ENCODE peak calls at places on chromosomes 1 and 21, in four cellular contexts. D is cardiac muscle cell, V is adrenal gland, K is aorta. E is an unnamed sample. For H3K36me3 and H3K27me3, the result is how much of the 10 kb centered on the place peaks cover.

GRCh38 chr1:28537457-28538199 is 15.3 kb upstream of the TRNAU1AP start:
- DNase-seq in D (no peak), V (no peak), K (no peak), E (peak)

GRCh38 chr1:6358144-6358624 is 35.4 kb downstream of the ACOT7 start:
- DNase-seq in D (peak), V (no peak), K (no peak), E (no peak)

GRCh38 chr1:54227836-54228435 is 28.0 kb downstream of the MRPL37 start:
- DNase-seq in K (no peak), D (no peak), V (peak), E (no peak)

GRCh38 chr1:51612349-51612982 is 4.4 kb upstream of the OSBPL9 start:
- DNase-seq in D (no peak), K (no peak), V (no peak), E (no peak)

GRCh38 chr1:5525597-5526384 is 466.4 kb downstream of the NPHP4 start:
- DNase-seq in V (no peak), D (no peak), K (no peak), E (no peak)

GRCh38 chr1:12143631-12144155 is 23.1 kb upstream of the TNFRSF1B start:
- DNase-seq in V (peak), K (peak), D (peak), E (peak)

GRCh38 chr1:3192359-3192758 is 123.4 kb downstream of the PRDM16 start:
- DNase-seq in D (no peak), V (no peak), K (no peak), E (peak)

GRCh38 chr1:222084996-222085395 is 343.1 kb upstream of the DUSP10 start:
- DNase-seq in K (no peak), D (peak), V (no peak), E (no peak)

GRCh38 chr21:34367320-34367935 is 3.6 kb downstream of the KCNE2 start:
- DNase-seq in K (no peak), V (peak), D (peak), E (peak)

GRCh38 chr21:35963920-35964451 is 96.3 kb downstream of the SETD4 start:
- DNase-seq in D (peak), K (no peak), V (no peak), E (no peak)

GRCh38 chr21:35565204-35565611 is 495.1 kb downstream of the SETD4 start:
- DNase-seq in D (peak), K (peak), V (peak), E (no peak)

GRCh38 chr21:45096216-45096615 is 21.8 kb downstream of the ADARB1 start:
- DNase-seq in D (no peak), V (no peak), K (no peak), E (no peak)

GRCh38 chr1:178692564-178693327 is 32.3 kb upstream of the RALGPS2 start:
- DNase-seq in V (no peak), D (no peak), K (no peak), E (no peak)
- H3K27ac ChIP-seq in V (no peak), D (no peak), K (no peak), E (no peak)

GRCh38 chr1:37858931-37859506 is 373 bp downstream of the MTF1 start:
- DNase-seq in V (no peak), K (peak), D (peak), E (no peak)
- H3K36me3 ChIP-seq in V (under half), K (under half), D (under half), E (under half)

GRCh38 chr1:32926562-32926961 is 25.4 kb upstream of the TMEM54 start:
- DNase-seq in K (no peak), V (no peak), D (no peak), E (peak)

GRCh38 chr1:32927441-32927840 is 26.3 kb upstream of the TMEM54 start:
- DNase-seq in D (no peak), K (no peak), V (no peak), E (no peak)

GRCh38 chr1:32928285-32928684 is 27.1 kb upstream of the TMEM54 start:
- DNase-seq in D (no peak), V (no peak), K (no peak), E (no peak)

GRCh38 chr1:32924881-32925344 is 23.7 kb upstream of the TMEM54 start:
- DNase-seq in D (no peak), V (no peak), K (no peak), E (peak)

DNA sequence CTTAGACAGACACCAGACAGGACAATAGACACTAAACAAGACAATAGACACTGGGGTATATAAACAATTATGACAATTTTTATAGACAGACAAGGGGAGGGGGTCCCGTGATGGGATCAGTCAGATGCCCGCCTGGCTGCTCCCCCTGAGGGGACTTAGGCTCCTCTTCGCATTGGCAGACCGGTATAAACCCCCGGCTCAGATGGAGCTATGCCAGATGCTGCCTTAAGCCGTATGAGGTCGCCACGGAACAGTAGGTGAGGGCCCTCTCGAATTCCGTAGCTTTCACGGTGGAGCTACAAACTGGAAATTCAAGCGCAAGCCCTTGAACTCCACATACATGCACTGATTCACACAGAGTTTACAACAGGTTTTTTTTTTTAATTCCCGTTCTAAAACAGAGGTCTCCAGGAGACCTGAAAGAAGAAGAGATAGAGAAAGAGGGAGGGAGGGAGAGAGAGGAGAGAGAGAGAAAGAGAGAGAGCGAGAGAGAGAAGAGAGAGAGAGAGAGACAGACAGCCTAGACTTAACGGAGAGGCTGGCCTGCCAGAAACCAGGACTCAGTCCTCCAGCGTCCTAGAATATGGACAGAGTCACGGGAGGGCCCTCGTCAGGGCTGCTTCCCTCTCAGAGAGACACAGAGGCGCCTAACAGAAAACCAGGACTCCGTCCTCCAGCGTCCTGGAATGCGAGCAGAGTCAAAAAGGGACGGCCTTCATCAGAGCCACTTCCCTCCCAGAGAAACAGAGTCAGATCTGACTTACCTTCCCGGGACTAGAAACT is 24.4 kb upstream of the TMEM54 start:
- DNase-seq in K (no peak), V (no peak), D (peak), E (no peak)
- H3K27me3 ChIP-seq in K (under half), V (under half), D (under half), E (under half)

GRCh38 chr1:43067856-43068751 is 104.0 kb downstream of the EBNA1BP2 start:
- DNase-seq in K (peak), D (no peak), V (no peak), E (no peak)

GRCh38 chr1:43066578-43066977 is 105.5 kb downstream of the EBNA1BP2 start:
- DNase-seq in D (no peak), V (no peak), K (no peak), E (no peak)

GRCh38 chr1:43065191-43065590 is 106.5 kb upstream of the SLC2A1 start:
- DNase-seq in K (no peak), V (no peak), D (no peak), E (no peak)

GRCh38 chr1:43068911-43069310 is 103.2 kb downstream of the EBNA1BP2 start:
- DNase-seq in D (no peak), V (no peak), K (no peak), E (no peak)

GRCh38 chr1:43067233-43067745 is 104.8 kb downstream of the EBNA1BP2 start:
- DNase-seq in K (no peak), D (no peak), V (no peak), E (no peak)
- H3K27ac ChIP-seq in K (no peak), D (no peak), V (no peak), E (no peak)

E was measured in small intestine.